ENCODE peak calls at places on chromosomes 7 and 10, in six cellular contexts. I, B, T, X, G and M are unnamed samples.

GRCh38 chr10:23643396-23643795 is 204.5 kb downstream of the OTUD1 start:
- DNase-seq in X (no peak), T (no peak), B (no peak), I (no peak), G (no peak), M (peak)

GRCh38 chr10:124671486-124672075 is 72.6 kb downstream of the FAM53B start:
- DNase-seq in B (peak), G (peak), T (no peak), X (peak), I (peak), M (peak)

GRCh38 chr7:31791881-31792280 is 104.9 kb downstream of the PPP1R17 start:
- DNase-seq in B (no peak), G (no peak), I (no peak), T (no peak), X (no peak), M (peak)

GRCh38 chr7:117711556-117711955 is 161.7 kb downstream of the CTTNBP2 start:
- DNase-seq in G (no peak), B (no peak), X (no peak), T (no peak), I (no peak), M (no peak)

GRCh38 chr10:60788543-60788942 is 10.3 kb downstream of the CDK1 start:
- DNase-seq in I (no peak), X (no peak), B (no peak), T (no peak), G (no peak), M (no peak)

GRCh38 chr7:27173412-27174076 is 576 bp downstream of the HOXA10 start:
- DNase-seq in B (peak), X (no peak), T (no peak), I (no peak), G (no peak), M (peak)

GRCh38 chr10:77268721-77269120 is 368.9 kb downstream of the KCNMA1 start:
- DNase-seq in X (no peak), G (no peak), B (no peak), I (peak), T (no peak), M (no peak)

GRCh38 chr10:50325449-50326188 is 74.3 kb upstream of the ASAH2 start:
- DNase-seq in I (no peak), T (peak), X (peak), G (peak), B (no peak), M (peak)

GRCh38 chr7:121151663-121152344 is 163.3 kb downstream of the CPED1 start:
- DNase-seq in G (no peak), T (no peak), I (no peak), B (no peak), X (no peak), M (no peak)

GRCh38 chr7:79471283-79471682 is 17.8 kb upstream of the MAGI2 start:
- DNase-seq in I (no peak), X (peak), G (no peak), B (no peak), T (no peak), M (no peak)

GRCh38 chr10:14773551-14774213 is 1.0 kb downstream of the FAM107B start:
- DNase-seq in T (no peak), G (no peak), B (no peak), I (no peak), X (no peak), M (peak)

GRCh38 chr7:41882745-41883527 is 180.0 kb upstream of the INHBA start:
- DNase-seq in G (no peak), X (no peak), B (no peak), T (no peak), I (no peak), M (no peak)

GRCh38 chr7:38425509-38425908 is 152.1 kb upstream of the TARP start:
- DNase-seq in B (no peak), G (no peak), I (no peak), X (no peak), T (no peak), M (no peak)

DNA sequence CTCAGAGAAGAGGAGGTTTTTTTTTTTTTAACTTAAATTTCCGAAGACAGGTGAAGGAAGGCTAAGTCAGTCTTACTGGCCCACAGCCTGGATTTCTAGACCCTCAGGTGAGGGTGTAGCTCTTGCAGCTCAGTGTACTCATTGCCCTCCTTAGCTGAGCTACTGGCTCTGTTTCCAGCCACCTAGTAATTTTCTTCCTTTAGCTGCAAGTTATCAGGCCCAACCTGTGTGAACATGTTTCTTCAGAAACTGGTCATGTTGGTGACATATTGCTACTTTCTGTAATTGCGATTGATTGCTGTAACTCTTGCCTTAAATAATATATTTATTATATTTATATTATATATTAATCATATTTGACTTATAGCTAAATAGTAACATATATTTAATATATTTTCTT is 10.0 kb upstream of the TMEM229A start:
- DNase-seq in I (no peak), X (no peak), B (no peak), T (no peak), G (no peak), M (no peak)
- TF ChIP-seq EZH2phosphoT487 in I (no peak), X (no peak), B (no peak), T (no peak), G (no peak), M (no peak)

GRCh38 chr10:63518690-63519288 is 2.4 kb upstream of the REEP3 start:
- DNase-seq in T (no peak), X (no peak), B (no peak), G (no peak), I (no peak), M (no peak)

GRCh38 chr10:63520463-63521388 is 475 bp upstream of the REEP3 start:
- DNase-seq in I (peak), X (peak), T (peak), B (peak), G (peak), M (peak)

GRCh38 chr10:63515002-63515763 is 6.0 kb upstream of the REEP3 start:
- DNase-seq in G (no peak), T (no peak), I (peak), B (no peak), X (peak), M (peak)

GRCh38 chr10:63521389-63522128 is at the start of gene REEP3:
- DNase-seq in T (peak), I (peak), X (peak), B (peak), G (no peak), M (peak)

DNA sequence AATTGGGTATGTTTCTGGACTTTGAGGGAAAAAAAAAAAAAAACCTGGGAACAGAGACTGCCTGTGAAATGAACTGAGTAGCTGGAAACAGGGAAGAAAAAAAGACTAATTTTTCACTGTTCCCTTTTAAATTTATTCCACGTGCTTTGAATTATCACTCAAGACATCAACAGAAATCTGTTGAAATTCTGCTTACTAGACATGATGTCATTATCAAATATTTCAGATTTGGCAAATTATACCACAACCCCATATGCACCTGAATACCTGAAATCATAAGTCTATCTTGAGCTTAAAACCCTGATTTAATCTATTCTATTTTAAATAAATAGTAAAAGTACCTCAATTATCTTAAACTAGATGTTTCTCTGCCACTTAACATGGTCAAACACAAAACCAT is 5.0 kb upstream of the REEP3 start:
- DNase-seq in X (no peak), B (no peak), G (no peak), I (no peak), T (no peak), M (no peak)
- H3K27ac ChIP-seq in X (peak), B (no peak), G (no peak), I (no peak), T (no peak), M (peak)

DNA sequence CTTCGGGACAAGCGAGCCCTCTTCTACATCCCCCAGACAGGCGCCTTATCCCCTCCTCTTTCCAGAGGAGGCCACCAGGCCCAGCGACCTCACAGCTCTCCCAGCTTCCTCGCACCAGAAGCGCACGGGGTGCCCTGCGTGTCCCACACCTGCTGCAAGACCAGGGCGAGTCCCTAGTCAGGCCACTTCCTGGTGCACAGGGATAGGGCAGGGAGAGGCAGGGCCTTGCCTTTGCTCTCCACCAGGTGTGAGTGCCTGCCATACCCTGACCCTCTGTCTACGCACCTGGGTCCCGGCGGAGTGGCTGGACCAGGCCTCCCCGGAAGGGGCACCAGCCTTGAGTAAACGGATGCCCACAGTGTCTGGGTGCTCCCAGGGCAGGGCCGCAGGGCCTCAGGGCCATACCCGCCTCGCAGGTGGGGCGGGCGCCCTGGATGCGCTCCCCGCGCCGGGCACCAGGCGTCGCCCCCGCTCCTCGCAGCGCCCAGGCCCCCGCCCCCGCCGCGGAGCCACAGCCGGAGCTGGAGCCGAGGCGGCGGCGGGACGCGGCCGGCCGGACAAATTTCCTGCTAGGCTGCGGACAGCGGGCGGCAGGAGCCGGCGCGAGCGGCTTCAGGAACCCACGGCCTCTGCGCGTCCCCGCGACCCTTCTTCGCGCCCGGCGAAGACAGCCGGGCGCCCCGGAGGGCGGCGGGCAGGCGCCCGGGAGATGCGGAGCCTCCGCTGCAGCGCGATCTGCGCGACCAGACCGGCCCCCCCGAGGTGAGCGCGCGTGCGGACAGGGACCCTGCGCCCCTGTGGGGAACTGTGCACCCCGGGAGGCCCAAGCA is at the start of gene PTPRE:
- DNase-seq in B (peak), G (peak), T (peak), I (peak), X (peak), M (peak)
- H3K9ac ChIP-seq in B (peak), G (peak), T (no peak), I (no peak), X (peak), M (peak)

GRCh38 chr7:7569113-7569527 is 2.4 kb downstream of the MIOS start:
- DNase-seq in T (peak), X (no peak), B (no peak), G (no peak), I (no peak), M (no peak)
- TF ChIP-seq EZH2phosphoT487 in T (no peak), X (no peak), B (no peak), G (no peak), I (no peak), M (no peak)

GRCh38 chr7:30459591-30460245 is 18.9 kb downstream of the NOD1 start:
- DNase-seq in G (no peak), T (no peak), I (no peak), B (peak), X (peak), M (peak)
- H3K27ac ChIP-seq in G (no peak), T (no peak), I (no peak), B (peak), X (peak), M (peak)

GRCh38 chr10:104806791-104807190 is 165.7 kb downstream of the SORCS3 start:
- DNase-seq in G (no peak), B (no peak), I (no peak), T (no peak), X (no peak), M (no peak)

GRCh38 chr10:104811166-104811565 is 170.1 kb downstream of the SORCS3 start:
- DNase-seq in G (no peak), I (no peak), T (no peak), B (no peak), X (no peak), M (no peak)

GRCh38 chr10:104809288-104810090 is 168.4 kb downstream of the SORCS3 start:
- DNase-seq in T (peak), B (no peak), I (no peak), G (peak), X (peak), M (peak)
- H3K9ac ChIP-seq in T (no peak), B (no peak), I (no peak), G (peak), X (no peak), M (no peak)